ENCODE peak calls at places on chromosomes 11 and 22, in six cellular contexts. P is Peyer's patch, C is sigmoid colon, B is SK-N-SH, I is astrocyte, H is coronary artery. O is an unnamed sample.

GRCh38 chr11:116927163-116927772 is 89.8 kb upstream of the APOA1 start:
- DNase-seq in P (no peak), C (no peak), B (peak), I (no peak), H (no peak), O (no peak)

GRCh38 chr22:49532831-49533802 is 294.6 kb downstream of the BRD1 start:
- DNase-seq in P (peak), C (peak), B (no peak), I (no peak), H (no peak), O (no peak)

GRCh38 chr11:28628412-28628811 is 520.2 kb downstream of the METTL15 start:
- DNase-seq in P (no peak), C (no peak), B (no peak), I (no peak), H (no peak), O (no peak)

GRCh38 chr11:83042966-83043711 is 28.6 kb downstream of the RAB30 start:
- DNase-seq in P (no peak), C (no peak), B (no peak), I (peak), H (no peak), O (no peak)

GRCh38 chr11:63489879-63490278 is 1.1 kb downstream of the PLAAT5 start:
- DNase-seq in P (no peak), C (no peak), B (no peak), I (peak), H (no peak), O (no peak)

GRCh38 chr11:131889146-131889577 is 518.7 kb downstream of the NTM start:
- DNase-seq in P (no peak), C (no peak), B (peak), I (peak), H (no peak), O (no peak)

GRCh38 chr11:125063429-125064043 is 431 bp downstream of the SLC37A2 start:
- DNase-seq in P (peak), C (peak), B (no peak), I (no peak), H (peak), O (peak)

GRCh38 chr11:26994579-26995210 is 783 bp downstream of the FIBIN start:
- DNase-seq in P (peak), C (peak), B (no peak), I (no peak), H (peak), O (no peak)

GRCh38 chr11:70225629-70226582 is 22.8 kb downstream of the FADD start:
- DNase-seq in P (peak), C (no peak), B (no peak), I (no peak), H (no peak), O (peak)

GRCh38 chr11:73396985-73397384 is 20.8 kb downstream of the RELT start:
- DNase-seq in P (peak), C (no peak), B (no peak), I (no peak), H (no peak), O (no peak)

GRCh38 chr11:35419713-35420333 is 465 bp upstream of the SLC1A2 start:
- DNase-seq in P (no peak), C (no peak), B (peak), I (no peak), H (no peak), O (no peak)

GRCh38 chr22:17964153-17964552 is 60.2 kb downstream of the MICAL3 start:
- DNase-seq in P (no peak), C (no peak), B (no peak), I (peak), H (no peak), O (no peak)

GRCh38 chr11:116171271-116172140 is 601.3 kb downstream of the BUD13 start:
- DNase-seq in P (no peak), C (no peak), B (no peak), I (no peak), H (peak), O (no peak)

GRCh38 chr22:38467438-38467903 is 425 bp upstream of the KDELR3 start:
- DNase-seq in P (peak), C (no peak), B (no peak), I (no peak), H (no peak), O (no peak)

GRCh38 chr11:43806976-43807375 is 73.7 kb upstream of the ALKBH3 start:
- DNase-seq in P (no peak), C (no peak), B (no peak), I (peak), H (no peak), O (no peak)

GRCh38 chr11:68372625-68373024 is 60.2 kb downstream of the LRP5 start:
- DNase-seq in P (peak), C (no peak), B (no peak), I (no peak), H (no peak), O (no peak)

GRCh38 chr22:49889071-49889470 is 29.2 kb downstream of the ALG12 start:
- DNase-seq in P (no peak), C (no peak), B (no peak), I (peak), H (no peak), O (no peak)

GRCh38 chr11:69799582-69799981 is 19.6 kb downstream of the FGF3 start:
- DNase-seq in P (no peak), C (no peak), B (peak), I (peak), H (no peak), O (no peak)

GRCh38 chr11:126969865-126970479 is 30.6 kb downstream of the KIRREL3 start:
- DNase-seq in P (no peak), C (no peak), B (peak), I (peak), H (no peak), O (no peak)

GRCh38 chr11:19633276-19633675 is 79.4 kb upstream of the NAV2 start:
- DNase-seq in P (no peak), C (peak), B (no peak), I (no peak), H (peak), O (peak)

GRCh38 chr11:112042161-112042960 is 17.2 kb downstream of the DLAT start:
- DNase-seq in P (no peak), C (no peak), B (no peak), I (peak), H (no peak), O (no peak)

GRCh38 chr11:473415-473814 is 23.3 kb downstream of the PTDSS2 start:
- DNase-seq in P (no peak), C (no peak), B (peak), I (no peak), H (no peak), O (no peak)

GRCh38 chr11:22670803-22671202 is 4.4 kb downstream of the GAS2 start:
- DNase-seq in P (no peak), C (no peak), B (no peak), I (no peak), H (no peak), O (no peak)

GRCh38 chr22:43789452-43789851 is 22.7 kb downstream of the EFCAB6 start:
- DNase-seq in P (no peak), C (peak), B (peak), I (peak), H (no peak), O (no peak)

GRCh38 chr22:37362618-37363017 is 64.7 kb downstream of the ELFN2 start:
- DNase-seq in P (no peak), C (no peak), B (no peak), I (no peak), H (no peak), O (no peak)

GRCh38 chr22:42614312-42615091 is at the start of gene POLDIP3:
- DNase-seq in P (peak), C (peak), B (peak), I (peak), H (peak), O (peak)
- TF ChIP-seq CTCF in P (no peak), C (no peak), B (no peak), I (no peak), H (peak), O (no peak)

GRCh38 chr11:77156396-77157195 is 28.6 kb downstream of the MYO7A start:
- DNase-seq in P (no peak), C (no peak), B (no peak), I (no peak), H (no peak), O (no peak)
- H3K4me3 ChIP-seq in P (no peak), C (no peak), B (no peak), I (no peak), H (no peak), O (no peak)

DNA sequence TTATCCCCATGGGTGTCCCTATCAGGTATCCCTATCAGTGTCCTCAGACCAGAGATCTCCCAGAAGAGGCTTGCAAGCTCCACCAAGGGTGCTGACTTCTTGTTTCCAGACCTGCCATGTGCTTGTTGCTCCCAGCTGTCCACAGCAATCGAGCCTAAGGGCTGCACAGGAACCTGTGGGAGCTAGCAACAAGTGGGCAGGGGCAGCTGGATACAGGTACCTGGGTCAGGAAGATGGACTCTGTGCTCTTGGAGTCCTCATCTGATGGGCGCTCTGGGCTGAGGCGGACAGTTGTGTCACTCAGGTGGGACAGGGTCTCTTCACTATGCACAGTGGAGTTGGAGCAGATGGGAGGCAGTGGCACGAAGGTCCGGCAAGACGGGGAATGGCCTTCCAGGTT is 99.2 kb downstream of the RNF169 start:
- DNase-seq in P (no peak), C (no peak), B (no peak), I (no peak), H (no peak), O (no peak)
- TF ChIP-seq CTCF in P (no peak), C (no peak), B (no peak), I (no peak), H (no peak), O (no peak)

DNA sequence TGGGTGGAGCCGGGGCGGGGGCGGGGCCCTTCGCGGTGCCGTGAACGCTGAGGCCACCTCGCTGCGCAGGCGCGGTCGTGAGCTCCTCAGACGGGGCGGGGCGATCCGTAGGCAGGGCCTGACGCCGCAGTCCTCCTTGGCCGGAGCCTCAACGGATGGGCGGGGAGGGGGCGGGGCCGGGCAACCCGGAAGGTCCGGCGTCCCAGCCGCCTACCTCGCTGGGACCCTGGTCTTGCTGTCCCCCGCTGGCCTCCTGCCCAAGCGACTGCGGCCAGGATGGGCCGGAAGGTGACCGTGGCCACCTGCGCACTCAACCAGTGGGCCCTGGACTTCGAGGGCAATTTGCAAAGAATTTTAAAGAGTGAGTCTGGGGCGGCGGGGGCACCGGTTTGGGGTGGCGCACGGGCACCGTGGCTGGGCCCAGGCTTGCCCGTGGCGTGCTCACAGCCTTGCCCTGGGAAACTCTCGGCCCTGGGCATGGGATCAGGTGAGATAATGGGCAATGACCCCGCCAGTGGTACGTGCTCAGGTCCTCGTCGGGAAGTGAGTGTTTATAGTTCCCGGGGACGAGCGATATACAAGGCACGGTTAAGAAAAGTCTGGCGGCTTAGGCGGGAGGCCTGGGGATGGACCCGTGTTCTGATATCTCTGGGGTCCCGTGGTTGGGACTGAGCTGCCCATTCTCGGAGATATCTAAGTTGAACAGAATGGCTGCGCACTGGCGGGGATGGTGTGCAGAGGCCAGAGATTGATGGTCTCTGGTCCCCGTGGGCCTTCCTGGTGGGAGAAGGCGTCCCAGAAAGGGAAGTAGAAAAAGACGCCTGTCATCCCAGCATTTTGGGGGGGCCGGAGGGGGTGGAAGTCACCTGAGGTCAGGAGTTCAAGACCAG is at the start of gene NADSYN1:
- DNase-seq in P (peak), C (peak), B (peak), I (peak), H (peak), O (peak)
- H3K4me3 ChIP-seq in P (peak), C (peak), B (peak), I (peak), H (peak), O (peak)

DNA sequence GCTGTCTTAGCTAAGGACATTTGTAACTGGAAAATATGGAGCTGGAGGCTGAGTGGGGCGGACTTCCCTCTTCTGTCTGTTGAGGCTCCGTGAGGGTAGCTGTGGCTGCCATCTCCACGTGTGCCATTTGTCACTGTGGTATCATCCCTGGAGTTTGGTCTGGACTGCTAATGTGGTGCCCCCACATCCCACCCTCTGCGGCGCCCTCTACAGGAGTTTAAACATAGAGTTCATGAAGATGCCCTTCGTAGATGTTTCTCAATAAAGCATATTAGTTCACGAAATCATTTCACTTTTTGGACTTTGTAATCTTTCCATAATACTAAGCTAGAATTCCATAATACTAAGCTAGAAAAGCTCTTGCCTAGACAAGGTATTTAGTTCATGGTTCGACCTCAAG is 52.4 kb downstream of the TECTA start:
- DNase-seq in P (no peak), C (no peak), B (peak), I (no peak), H (no peak), O (no peak)
- TF ChIP-seq CTCF in P (no peak), C (no peak), B (peak), I (no peak), H (no peak), O (no peak)

GRCh38 chr22:30308096-30308495 is 18.6 kb downstream of the TBC1D10A start:
- DNase-seq in P (no peak), C (no peak), B (no peak), I (no peak), H (no peak), O (no peak)
- H3K4me3 ChIP-seq in P (no peak), C (no peak), B (no peak), I (no peak), H (no peak), O (no peak)

DNA sequence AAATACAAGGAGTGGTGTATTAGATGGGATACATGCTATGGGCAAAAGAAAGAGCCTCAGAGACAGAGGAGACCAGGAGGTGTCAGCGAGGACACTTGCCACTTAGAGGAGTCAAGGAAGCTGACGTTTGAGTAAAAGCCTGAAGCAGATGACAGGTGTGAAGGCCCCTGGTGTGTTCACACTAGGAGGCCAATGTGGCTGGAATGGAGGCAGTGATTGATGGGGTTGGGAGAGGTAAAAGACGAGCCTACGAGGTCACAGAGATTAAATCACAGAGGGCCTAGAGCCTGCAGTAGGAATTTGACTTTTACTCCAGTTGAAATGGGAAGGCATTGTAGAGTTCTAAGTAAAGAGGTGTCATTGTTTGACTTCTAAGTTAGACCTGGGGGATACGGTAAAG is 12.0 kb upstream of the GDPD5 start:
- DNase-seq in P (no peak), C (no peak), B (no peak), I (no peak), H (no peak), O (no peak)
- TF ChIP-seq CTCF in P (no peak), C (no peak), B (no peak), I (no peak), H (no peak), O (no peak)

O was measured in stomach.